ENCODE peak calls at places on chromosomes 7 and 10, in five cellular contexts. V is BJ, Z is lower lobe of right lung, A is HepG2, S is stomach. I is an unnamed sample. For H3K36me3, the result is how much of the 10 kb centered on the place peaks cover.

GRCh38 chr10:79202188-79203013 is 133.6 kb downstream of the ZMIZ1 start:
- DNase-seq in V (no peak), Z (peak), A (peak), S (peak), I (no peak)

GRCh38 chr7:18978108-18978495 is 139.3 kb downstream of the TWIST1 start:
- DNase-seq in V (peak), Z (no peak), A (no peak), S (no peak), I (peak)

GRCh38 chr7:34222316-34222715 is 317.0 kb downstream of the BMPER start:
- DNase-seq in V (no peak), Z (no peak), A (no peak), S (no peak), I (no peak)

GRCh38 chr10:12499587-12499986 is 150.2 kb downstream of the CAMK1D start:
- DNase-seq in V (no peak), Z (no peak), A (no peak), S (no peak), I (no peak)

GRCh38 chr7:135575296-135575695 is 17.6 kb downstream of the NUP205 start:
- DNase-seq in V (no peak), Z (no peak), A (no peak), S (no peak), I (no peak)

GRCh38 chr10:14585287-14586193 is 189.2 kb downstream of the FAM107B start:
- DNase-seq in V (no peak), Z (no peak), A (peak), S (peak), I (peak)

GRCh38 chr7:71130280-71130679 is 1.7 kb upstream of the GALNT17 start:
- DNase-seq in V (no peak), Z (no peak), A (no peak), S (no peak), I (no peak)

GRCh38 chr10:60353519-60354258 is 36.0 kb downstream of the ANK3 start:
- DNase-seq in V (no peak), Z (no peak), A (no peak), S (no peak), I (no peak)

GRCh38 chr10:7687228-7687907 is 15.7 kb upstream of the ITIH2 start:
- DNase-seq in V (peak), Z (peak), A (peak), S (peak), I (peak)

GRCh38 chr7:150896562-150897209 is 44.4 kb downstream of the AOC1 start:
- DNase-seq in V (no peak), Z (no peak), A (no peak), S (no peak), I (no peak)

GRCh38 chr10:122054046-122055025 is 65.4 kb downstream of the TACC2 start:
- DNase-seq in V (no peak), Z (peak), A (peak), S (peak), I (peak)

GRCh38 chr7:4214501-4215155 is 467.5 kb upstream of the FOXK1 start:
- DNase-seq in V (no peak), Z (no peak), A (no peak), S (no peak), I (no peak)

GRCh38 chr10:119516381-119517234 is 25.9 kb downstream of the RGS10 start:
- DNase-seq in V (no peak), Z (peak), A (no peak), S (peak), I (no peak)

GRCh38 chr7:100641860-100642533 is 645 bp upstream of the TFR2 start:
- DNase-seq in V (no peak), Z (no peak), A (peak), S (no peak), I (no peak)
- H3K4me3 ChIP-seq in V (no peak), Z (no peak), A (peak), S (no peak), I (no peak)

DNA sequence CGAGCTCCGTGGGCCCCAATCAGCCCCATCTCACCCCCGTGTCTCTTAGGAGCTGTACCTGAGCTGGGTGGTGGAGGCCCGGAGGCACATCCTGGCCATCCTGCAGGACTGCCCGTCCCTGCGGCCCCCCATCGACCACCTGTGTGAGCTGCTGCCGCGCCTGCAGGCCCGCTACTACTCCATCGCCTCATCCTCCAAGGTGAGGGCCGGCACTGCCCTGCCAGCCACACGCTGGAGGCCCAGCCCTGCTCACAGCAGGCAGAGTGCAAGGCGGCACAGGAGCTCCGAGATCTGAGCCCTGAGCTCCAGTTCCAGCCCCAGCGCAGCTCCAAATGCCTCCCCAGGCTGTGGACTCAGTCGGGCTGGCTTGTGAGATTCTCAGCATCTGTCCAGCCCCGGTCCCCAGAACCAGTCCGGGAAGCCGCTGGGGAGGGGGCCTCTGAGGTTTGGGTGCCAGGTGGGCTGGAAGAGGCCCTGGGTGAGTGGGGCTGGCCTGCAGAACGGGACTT is 9.3 kb downstream of the TMEM120A start:
- DNase-seq in V (no peak), Z (no peak), A (no peak), S (no peak), I (no peak)
- H3K36me3 ChIP-seq in V (under half), Z (half or more), A (under half), S (half or more), I (under half)

GRCh38 chr7:30503273-30504212 is 1.1 kb downstream of the GGCT start:
- DNase-seq in V (no peak), Z (no peak), A (no peak), S (no peak), I (peak)
- TF ChIP-seq CTCF in V (no peak), Z (no peak), A (no peak), S (no peak), I (no peak)

GRCh38 chr10:3623746-3624145 is 161.3 kb downstream of the KLF6 start:
- DNase-seq in V (peak), Z (no peak), A (peak), S (no peak), I (no peak)
- H3K4me3 ChIP-seq in V (no peak), Z (no peak), A (no peak), S (no peak), I (no peak)

GRCh38 chr7:130943336-130943901 is 209.4 kb upstream of the KLF14 start:
- DNase-seq in V (no peak), Z (no peak), A (no peak), S (no peak), I (peak)

GRCh38 chr7:130945411-130945811 is 211.4 kb upstream of the KLF14 start:
- DNase-seq in V (no peak), Z (no peak), A (no peak), S (no peak), I (peak)

GRCh38 chr7:130944997-130945396 is 211.0 kb upstream of the KLF14 start:
- DNase-seq in V (no peak), Z (no peak), A (no peak), S (no peak), I (no peak)

GRCh38 chr7:130942211-130942964 is 208.4 kb upstream of the KLF14 start:
- DNase-seq in V (no peak), Z (no peak), A (peak), S (peak), I (peak)

GRCh38 chr7:130943981-130944380 is 210.0 kb upstream of the KLF14 start:
- DNase-seq in V (no peak), Z (no peak), A (no peak), S (no peak), I (peak)
- H3K36me3 ChIP-seq in V (under half), Z (under half), A (under half), S (under half), I (under half)

GRCh38 chr7:152859781-152860191 is 100.2 kb downstream of the ACTR3B start:
- DNase-seq in V (no peak), Z (no peak), A (peak), S (no peak), I (no peak)
- TF ChIP-seq CTCF in V (peak), Z (peak), A (peak), S (no peak), I (peak)

GRCh38 chr10:92691042-92691590 is 1.4 kb downstream of the HHEX start:
- DNase-seq in V (no peak), Z (peak), A (no peak), S (no peak), I (no peak)
- H3K4me3 ChIP-seq in V (no peak), Z (peak), A (peak), S (peak), I (no peak)

DNA sequence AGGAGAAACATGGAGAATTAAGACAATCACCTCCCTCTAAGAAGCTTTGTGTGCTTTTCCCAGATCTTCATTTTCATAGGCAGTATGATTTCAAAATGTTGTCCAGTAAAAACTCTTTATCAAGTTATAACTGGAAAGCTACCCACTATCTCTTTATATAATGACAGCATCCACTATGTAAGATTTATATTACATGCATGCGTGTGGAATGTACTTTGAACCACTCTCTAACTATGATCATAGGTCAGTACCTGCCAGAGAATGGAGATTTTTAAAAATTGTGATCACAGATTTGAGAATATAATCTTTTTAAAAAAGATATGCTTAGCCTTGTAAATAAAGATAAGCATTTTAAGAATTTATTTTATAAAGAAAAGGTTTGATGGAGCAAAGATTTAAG is 17.9 kb downstream of the PAPSS2 start:
- DNase-seq in V (no peak), Z (no peak), A (no peak), S (no peak), I (no peak)
- H3K36me3 ChIP-seq in V (under half), Z (under half), A (under half), S (under half), I (under half)

GRCh38 chr7:127880454-127880853 is 150.8 kb downstream of the LRRC4 start:
- DNase-seq in V (no peak), Z (no peak), A (no peak), S (no peak), I (no peak)
- TF ChIP-seq CTCF in V (no peak), Z (no peak), A (no peak), S (no peak), I (no peak)

I was measured in bronchial epithelial cell.